ENCODE peak calls at places on chromosome 3, in seven cellular contexts. M is stimulated activated CD8-positive, alpha-beta memory T cell treated with anti-CD3 and anti-CD28 coated beads, Interleukin-15, amount 100 ng/mL, for 1 hour; S is NCI-H774; B is CD4-positive, CD25-positive, alpha-beta regulatory T cell; N is Right ventricle myocardium superior; G is stimulated activated CD4-positive, alpha-beta T cell treated with anti-CD3 and anti-CD28 coated beads, Interleukin-1b, Interleukin-23, amount 100 ng/mL, for 1 hour; T is LHCN-M2. A is an unnamed sample.

GRCh38 chr3:120364821-120365220 is 15.7 kb upstream of the LRRC58 start:
- DNase-seq in M (no peak), S (no peak), B (no peak), N (no peak), G (no peak), T (peak), A (no peak)

GRCh38 chr3:49470714-49471420 is 800 bp downstream of the DAG1 start:
- DNase-seq in M (no peak), S (no peak), B (no peak), N (no peak), G (no peak), T (no peak), A (no peak)

GRCh38 chr3:121951291-121951690 is 57.1 kb downstream of the SLC15A2 start:
- DNase-seq in M (no peak), S (no peak), B (no peak), N (no peak), G (no peak), T (no peak), A (no peak)

GRCh38 chr3:73497646-73498406 is 126.9 kb downstream of the PDZRN3 start:
- DNase-seq in M (no peak), S (no peak), B (no peak), N (no peak), G (no peak), T (no peak), A (no peak)

GRCh38 chr3:39753361-39753760 is 56.0 kb upstream of the MYRIP start:
- DNase-seq in M (no peak), S (no peak), B (no peak), N (no peak), G (no peak), T (no peak), A (no peak)

GRCh38 chr3:4750306-4751056 is 228.8 kb upstream of the BHLHE40 start:
- DNase-seq in M (no peak), S (no peak), B (peak), N (no peak), G (no peak), T (no peak), A (no peak)

GRCh38 chr3:24195504-24196230 is 250.6 kb downstream of the NR1D2 start:
- DNase-seq in M (no peak), S (no peak), B (no peak), N (no peak), G (no peak), T (no peak), A (no peak)

GRCh38 chr3:33438284-33438668 is 1.9 kb downstream of the UBP1 start:
- DNase-seq in M (no peak), S (no peak), B (peak), N (no peak), G (no peak), T (peak), A (peak)

GRCh38 chr3:115325539-115325938 is 178.5 kb upstream of the ZBTB20 start:
- DNase-seq in M (no peak), S (no peak), B (peak), N (no peak), G (no peak), T (peak), A (no peak)

GRCh38 chr3:42780892-42781700 is 8.0 kb upstream of the CCDC13 start:
- DNase-seq in M (no peak), S (peak), B (peak), N (no peak), G (no peak), T (peak), A (no peak)

GRCh38 chr3:159929181-159929893 is 59.3 kb upstream of the IL12A start:
- DNase-seq in M (no peak), S (no peak), B (no peak), N (no peak), G (no peak), T (peak), A (no peak)

GRCh38 chr3:196097373-196098154 is 15.7 kb upstream of the TFRC start:
- DNase-seq in M (no peak), S (no peak), B (no peak), N (no peak), G (no peak), T (no peak), A (no peak)

GRCh38 chr3:129312671-129313414 is 34.2 kb downstream of the HMCES start:
- DNase-seq in M (no peak), S (no peak), B (no peak), N (no peak), G (no peak), T (no peak), A (no peak)

GRCh38 chr3:171799501-171799900 is 10.8 kb downstream of the PLD1 start:
- DNase-seq in M (no peak), S (no peak), B (no peak), N (no peak), G (no peak), T (no peak), A (no peak)

GRCh38 chr3:183427206-183428139 is 946 bp downstream of the MCF2L2 start:
- DNase-seq in M (no peak), S (no peak), B (no peak), N (no peak), G (no peak), T (no peak), A (no peak)

GRCh38 chr3:170907519-170908234 is 760 bp downstream of the EIF5A2 start:
- DNase-seq in M (no peak), S (no peak), B (peak), N (peak), G (no peak), T (peak), A (no peak)

GRCh38 chr3:34947849-34948248 is 691.5 kb upstream of the ARPP21 start:
- DNase-seq in M (no peak), S (no peak), B (no peak), N (no peak), G (no peak), T (peak), A (no peak)

GRCh38 chr3:195080571-195081141 is 190.3 kb downstream of the XXYLT1 start:
- DNase-seq in M (no peak), S (no peak), B (no peak), N (peak), G (no peak), T (no peak), A (no peak)

GRCh38 chr3:30934208-30934550 is 39.7 kb upstream of the GADL1 start:
- DNase-seq in M (no peak), S (peak), B (peak), N (no peak), G (no peak), T (peak), A (no peak)

GRCh38 chr3:146172586-146172985 is 11.6 kb upstream of the PLOD2 start:
- DNase-seq in M (no peak), S (no peak), B (no peak), N (no peak), G (no peak), T (no peak), A (no peak)

GRCh38 chr3:152554980-152555379 is 280.0 kb upstream of the P2RY1 start:
- DNase-seq in M (no peak), S (no peak), B (no peak), N (no peak), G (no peak), T (peak), A (no peak)

GRCh38 chr3:143339451-143339850 is 219.9 kb downstream of the CHST2 start:
- DNase-seq in M (no peak), S (no peak), B (no peak), N (no peak), G (no peak), T (no peak), A (no peak)

GRCh38 chr3:17937081-17937480 is 194.7 kb upstream of the TBC1D5 start:
- DNase-seq in M (no peak), S (no peak), B (no peak), N (no peak), G (no peak), T (no peak), A (no peak)

GRCh38 chr3:99504258-99504657 is 134.1 kb upstream of the COL8A1 start:
- DNase-seq in M (no peak), S (no peak), B (no peak), N (no peak), G (no peak), T (peak), A (no peak)

GRCh38 chr3:197088370-197088769 is 58.8 kb upstream of the MELTF start:
- DNase-seq in M (no peak), S (no peak), B (no peak), N (no peak), G (no peak), T (no peak), A (no peak)

GRCh38 chr3:45981321-45982038 is 14.1 kb downstream of the FYCO1 start:
- DNase-seq in M (no peak), S (no peak), B (no peak), N (no peak), G (no peak), T (peak), A (no peak)

GRCh38 chr3:113697192-113698090 is 999 bp upstream of the USF3 start:
- DNase-seq in M (no peak), S (no peak), B (peak), N (no peak), G (no peak), T (no peak), A (peak)

GRCh38 chr3:127857270-127857801 is 35.0 kb upstream of the MGLL start:
- DNase-seq in M (no peak), S (no peak), B (no peak), N (no peak), G (no peak), T (peak), A (no peak)

GRCh38 chr3:167823738-167824137 is 88.2 kb downstream of the SERPINI1 start:
- DNase-seq in M (no peak), S (no peak), B (no peak), N (no peak), G (no peak), T (no peak), A (no peak)

GRCh38 chr3:51390600-51391074 is 448 bp upstream of the RBM15B start:
- DNase-seq in M (no peak), S (no peak), B (no peak), N (peak), G (no peak), T (no peak), A (no peak)

GRCh38 chr3:196694941-196695848 is 16.9 kb downstream of the CEP19 start:
- DNase-seq in M (no peak), S (no peak), B (no peak), N (no peak), G (no peak), T (no peak), A (no peak)

GRCh38 chr3:88032245-88032644 is 26.6 kb downstream of the CGGBP1 start:
- DNase-seq in M (no peak), S (no peak), B (no peak), N (no peak), G (no peak), T (peak), A (no peak)

GRCh38 chr3:184636774-184637316 is 75.0 kb downstream of the MAGEF1 start:
- DNase-seq in M (no peak), S (no peak), B (peak), N (no peak), G (no peak), T (peak), A (no peak)

GRCh38 chr3:122102191-122102935 is 47.2 kb downstream of the CD86 start:
- DNase-seq in M (no peak), S (no peak), B (no peak), N (no peak), G (no peak), T (no peak), A (no peak)

GRCh38 chr3:5974637-5975322 is 787.3 kb downstream of the EDEM1 start:
- DNase-seq in M (no peak), S (no peak), B (no peak), N (no peak), G (no peak), T (no peak), A (no peak)

GRCh38 chr3:137224464-137224863 is 266.7 kb downstream of the IL20RB start:
- DNase-seq in M (no peak), S (no peak), B (no peak), N (no peak), G (no peak), T (no peak), A (no peak)

GRCh38 chr3:58837863-58838255 is 171.3 kb upstream of the FAM3D start:
- DNase-seq in M (no peak), S (no peak), B (no peak), N (no peak), G (no peak), T (peak), A (no peak)

A was measured in pancreas.